ENCODE peak calls at places on chromosomes 3 and 15, in four cellular contexts. I, S, O and L are unnamed samples.

GRCh38 chr3:52670621-52671521 is 14.8 kb downstream of the PBRM1 start:
- DNase-seq in I (peak; percentile 11), S (peak; percentile 33), O (peak; percentile 54), L (no peak)

GRCh38 chr15:45393851-45394250 is 15.5 kb upstream of the GATM start:
- DNase-seq in I (no peak), S (no peak), O (no peak), L (no peak)

GRCh38 chr3:63625161-63625560 is 27.3 kb upstream of the SNTN start:
- DNase-seq in I (no peak), S (no peak), O (no peak), L (no peak)

GRCh38 chr3:102235679-102236078 is 199.1 kb upstream of the ZPLD1 start:
- DNase-seq in I (no peak), S (no peak), O (no peak), L (no peak)

GRCh38 chr3:62712776-62713175 is 162.4 kb downstream of the CADPS start:
- DNase-seq in I (no peak), S (no peak), O (no peak), L (no peak)

GRCh38 chr3:142888099-142888483 is 792 bp downstream of the PCOLCE2 start:
- DNase-seq in I (no peak), S (peak; percentile 16), O (peak; percentile 67), L (no peak)

GRCh38 chr3:126714921-126715320 is 10.9 kb downstream of the CHCHD6 start:
- DNase-seq in I (no peak), S (no peak), O (no peak), L (no peak)

GRCh38 chr3:15171096-15171495 is 35.0 kb upstream of the CAPN7 start:
- DNase-seq in I (no peak), S (no peak), O (no peak), L (no peak)

GRCh38 chr15:65420975-65421359 is 1.8 kb downstream of the IGDCC4 start:
- DNase-seq in I (no peak), S (no peak), O (no peak), L (no peak)

GRCh38 chr15:93706881-93707280 is 524.5 kb upstream of the MCTP2 start:
- DNase-seq in I (no peak), S (no peak), O (no peak), L (no peak)

GRCh38 chr3:113117511-113118302 is 93.7 kb upstream of the BOC start:
- DNase-seq in I (no peak), S (no peak), O (no peak), L (no peak)

GRCh38 chr15:81954158-81954783 is 91.5 kb downstream of the MEX3B start:
- DNase-seq in I (no peak), S (no peak), O (no peak), L (no peak)

GRCh38 chr3:55487376-55488241 is 503 bp upstream of the WNT5A start:
- DNase-seq in I (no peak), S (peak; percentile 63), O (no peak), L (peak; percentile 30)

GRCh38 chr3:49411968-49412631 is at the start of the genes RHOA and TCTA:
- DNase-seq in I (peak; percentile 100), S (peak; percentile 98), O (peak; percentile 100), L (peak; percentile 98)

GRCh38 chr3:122952509-122952908 is 75.1 kb downstream of the SEMA5B start:
- DNase-seq in I (no peak), S (no peak), O (no peak), L (no peak)

GRCh38 chr15:42285042-42285441 is 11.8 kb upstream of the TMEM87A start:
- DNase-seq in I (no peak), S (no peak), O (no peak), L (no peak)

GRCh38 chr3:126816956-126817777 is 113.1 kb downstream of the CHCHD6 start:
- DNase-seq in I (no peak), S (peak; percentile 18), O (no peak), L (no peak)

GRCh38 chr3:187706966-187707365 is 4.6 kb upstream of the RTP2 start:
- DNase-seq in I (no peak), S (no peak), O (peak; percentile 85), L (no peak)

GRCh38 chr3:122799322-122799721 is 4.5 kb downstream of the SLC49A4 start:
- DNase-seq in I (no peak), S (no peak), O (no peak), L (no peak)

GRCh38 chr3:9030034-9030433 is 66.8 kb upstream of the RAD18 start:
- DNase-seq in I (no peak), S (no peak), O (no peak), L (no peak)

GRCh38 chr3:156382458-156383346 is 172.2 kb downstream of the SSR3 start:
- DNase-seq in I (no peak), S (no peak), O (no peak), L (no peak)

GRCh38 chr3:154842546-154842945 is 237.6 kb upstream of the MME start:
- DNase-seq in I (no peak), S (no peak), O (no peak), L (no peak)

GRCh38 chr3:29515451-29515850 is 234.6 kb downstream of the RBMS3 start:
- DNase-seq in I (no peak), S (no peak), O (no peak), L (no peak)

GRCh38 chr3:88005066-88005465 is 53.7 kb downstream of the CGGBP1 start:
- DNase-seq in I (peak; percentile 41), S (no peak), O (no peak), L (no peak)

GRCh38 chr3:133797396-133798105 is 8.1 kb upstream of the SRPRB start:
- DNase-seq in I (no peak), S (no peak), O (no peak), L (no peak)

DNA sequence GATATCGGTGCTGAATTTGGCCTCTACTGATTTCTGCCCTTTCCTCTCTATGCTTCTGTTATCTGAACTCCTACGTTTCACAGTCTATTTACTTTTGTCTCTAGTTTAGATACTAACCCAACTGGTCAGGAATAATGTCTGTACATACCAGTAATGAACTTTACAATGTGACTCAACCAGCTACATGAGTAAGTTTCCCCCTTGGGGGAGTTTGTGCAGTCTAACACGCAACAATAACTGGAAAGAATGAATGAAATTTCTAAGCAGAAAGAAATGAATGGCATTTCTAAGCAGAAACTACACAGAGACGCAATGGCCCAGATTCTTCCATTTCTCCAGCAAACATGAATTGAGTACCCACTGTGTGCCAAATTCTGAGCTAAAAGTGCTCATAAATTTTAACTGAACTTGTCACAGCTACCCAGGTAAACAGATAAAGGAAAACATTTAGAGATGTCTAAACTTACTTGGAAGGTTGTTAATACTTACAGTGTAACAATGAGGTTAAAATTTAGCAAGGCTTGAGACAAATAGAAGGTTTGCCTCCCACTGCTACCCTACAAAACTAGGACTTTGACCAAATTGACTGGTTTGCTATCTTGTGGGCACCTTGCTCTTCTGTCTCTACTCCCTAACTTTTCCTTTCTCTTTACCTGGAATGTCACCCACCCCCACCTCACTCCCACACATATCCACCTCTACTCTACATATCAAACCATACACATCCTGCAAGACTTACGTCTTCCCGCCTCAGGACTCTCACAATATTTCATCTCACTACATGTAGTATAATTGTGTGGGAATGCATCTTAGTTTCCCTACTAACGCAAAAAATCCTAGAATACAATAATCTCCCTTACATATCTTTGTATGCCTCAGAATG is 11.7 kb downstream of the UPK1B start:
- DNase-seq in I (no peak), S (no peak), O (no peak), L (no peak)
- H3K27ac ChIP-seq in I (no peak overlapping the region), S (no peak overlapping the region), O (no peak overlapping the region), L (no peak overlapping the region)

GRCh38 chr15:62886431-62887071 is 156.0 kb upstream of the TPM1 start:
- DNase-seq in I (no peak), S (peak; percentile 44), O (no peak), L (no peak)
- H3K27ac ChIP-seq in I (no peak overlapping the region), S (peak overlapping the region; percentile 75), O (no peak overlapping the region), L (peak overlapping the region; percentile 11)

DNA sequence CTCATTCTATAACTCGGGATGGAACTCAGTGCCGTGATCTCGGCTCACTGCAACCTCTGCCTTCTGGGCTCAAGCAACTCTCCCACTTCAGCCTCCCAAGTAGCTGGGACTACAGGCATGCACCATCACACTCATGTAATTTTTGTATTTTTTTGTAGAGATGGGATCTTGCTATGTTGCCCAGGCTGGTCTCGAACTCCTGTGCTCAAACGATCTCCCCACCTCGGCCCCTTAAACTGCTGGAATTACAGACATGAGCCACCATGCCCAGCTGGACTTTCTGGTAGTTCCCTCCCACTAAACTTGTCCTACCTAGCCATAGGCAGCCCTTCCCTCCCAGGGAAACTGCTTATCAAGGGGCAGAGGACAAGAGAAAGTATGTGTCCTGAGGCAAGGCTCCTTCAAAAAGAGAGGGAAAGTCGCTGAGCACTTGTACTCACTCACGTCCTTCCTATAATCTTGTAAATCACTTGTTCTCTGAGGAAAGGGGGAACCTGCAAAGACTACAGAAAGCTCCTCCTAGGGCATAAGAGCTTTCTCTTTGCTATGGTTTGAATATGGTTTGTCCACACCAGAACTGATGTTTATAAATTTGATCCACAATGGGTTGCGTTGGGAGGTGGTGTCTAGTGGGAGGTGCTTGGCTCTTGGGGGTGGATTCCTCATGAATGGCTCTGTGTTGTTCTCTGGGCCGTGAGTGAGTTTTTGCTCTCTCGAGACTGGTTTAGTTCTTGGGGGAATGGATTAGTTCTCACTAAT is 13.6 kb upstream of the TBL1XR1 start:
- DNase-seq in I (no peak), S (no peak), O (no peak), L (no peak)
- H3K27ac ChIP-seq in I (no peak overlapping the region), S (no peak overlapping the region), O (no peak overlapping the region), L (no peak overlapping the region)

GRCh38 chr15:100601628-100602063 is 338 bp downstream of the LINS1 start:
- DNase-seq in I (no peak), S (no peak), O (no peak), L (no peak)
- H3K27ac ChIP-seq in I (peak overlapping the region; percentile 87), S (no peak overlapping the region), O (no peak overlapping the region), L (peak overlapping the region; percentile 68)

GRCh38 chr15:64373360-64373759 is 7.9 kb downstream of the PCLAF start:
- DNase-seq in I (no peak), S (no peak), O (no peak), L (no peak)
- H3K27ac ChIP-seq in I (no peak overlapping the region), S (no peak overlapping the region), O (no peak overlapping the region), L (no peak overlapping the region)

GRCh38 chr3:24018784-24019570 is 73.9 kb downstream of the NR1D2 start:
- DNase-seq in I (no peak), S (no peak), O (no peak), L (no peak)
- H3K27ac ChIP-seq in I (no peak overlapping the region), S (no peak overlapping the region), O (no peak overlapping the region), L (no peak overlapping the region)

GRCh38 chr3:184789314-184789998 is 22.5 kb upstream of the VPS8 start:
- DNase-seq in I (no peak), S (no peak), O (no peak), L (no peak)

GRCh38 chr3:184788751-184789150 is 23.2 kb upstream of the VPS8 start:
- DNase-seq in I (no peak), S (no peak), O (no peak), L (no peak)

GRCh38 chr3:184795493-184796198 is 16.3 kb upstream of the VPS8 start:
- DNase-seq in I (no peak), S (no peak), O (no peak), L (no peak)

GRCh38 chr3:184786271-184787010 is 25.5 kb upstream of the VPS8 start:
- DNase-seq in I (no peak), S (peak; percentile 62), O (peak; percentile 89), L (no peak)

DNA sequence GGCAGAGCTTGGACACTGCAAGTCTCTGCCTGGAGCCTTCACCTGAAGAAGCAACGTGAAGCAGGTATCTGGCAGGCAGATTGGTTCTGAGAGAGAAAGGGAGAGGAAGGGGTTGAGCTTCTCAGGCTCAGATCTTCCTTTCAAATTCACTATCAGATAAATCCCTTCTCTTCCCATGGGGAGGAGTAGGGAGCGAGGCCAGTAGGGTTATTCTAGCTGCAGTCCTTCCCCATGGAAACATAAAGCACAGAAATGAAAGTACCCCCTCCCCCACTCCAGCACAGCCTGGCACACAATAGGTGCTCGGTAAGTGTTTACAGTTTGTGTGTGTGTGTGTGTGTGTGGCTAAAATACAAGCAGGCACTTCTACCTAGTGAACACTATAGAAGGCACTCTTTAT is 20.8 kb upstream of the VPS8 start:
- DNase-seq in I (no peak), S (no peak), O (no peak), L (no peak)
- H3K27ac ChIP-seq in I (no peak overlapping the region), S (no peak overlapping the region), O (no peak overlapping the region), L (no peak overlapping the region)